ENCODE peak calls at places on chromosomes 6 and 20, in five cellular contexts. Q is IMR-90, I is endothelial cell of umbilical vein, Z is adrenal gland, B is GM12892. F is an unnamed sample.

GRCh38 chr20:9147553-9148024 is 78.7 kb downstream of the PLCB4 start:
- DNase-seq in Q (peak; percentile 73), I (no peak), Z (no peak), B (no peak), F (no peak)

GRCh38 chr6:137465378-137466009 is 28.7 kb downstream of the OLIG3 start:
- DNase-seq in Q (no peak), I (no peak), Z (no peak), B (no peak), F (no peak)

GRCh38 chr6:139149383-139149782 is 14.5 kb downstream of the HECA start:
- DNase-seq in Q (peak; percentile 35), I (no peak), Z (peak; percentile 22), B (no peak), F (no peak)

GRCh38 chr6:3405182-3405518 is 51.7 kb downstream of the SLC22A23 start:
- DNase-seq in Q (no peak), I (no peak), Z (no peak), B (no peak), F (no peak)

GRCh38 chr6:51398064-51398740 is 579.5 kb downstream of the TFAP2B start:
- DNase-seq in Q (no peak), I (no peak), Z (no peak), B (no peak), F (no peak)

GRCh38 chr6:34817337-34817910 is 25.5 kb downstream of the BLTP3A start:
- DNase-seq in Q (no peak), I (peak; percentile 11), Z (no peak), B (no peak), F (no peak)

GRCh38 chr6:12608016-12608860 is 108.3 kb upstream of the PHACTR1 start:
- DNase-seq in Q (peak; percentile 40), I (peak; percentile 64), Z (no peak), B (no peak), F (no peak)

GRCh38 chr20:44028868-44029847 is 114.5 kb downstream of the TOX2 start:
- DNase-seq in Q (no peak), I (no peak), Z (no peak), B (no peak), F (no peak)

GRCh38 chr6:57297505-57297904 is 19.9 kb upstream of the PRIM2 start:
- DNase-seq in Q (no peak), I (no peak), Z (no peak), B (no peak), F (no peak)

DNA sequence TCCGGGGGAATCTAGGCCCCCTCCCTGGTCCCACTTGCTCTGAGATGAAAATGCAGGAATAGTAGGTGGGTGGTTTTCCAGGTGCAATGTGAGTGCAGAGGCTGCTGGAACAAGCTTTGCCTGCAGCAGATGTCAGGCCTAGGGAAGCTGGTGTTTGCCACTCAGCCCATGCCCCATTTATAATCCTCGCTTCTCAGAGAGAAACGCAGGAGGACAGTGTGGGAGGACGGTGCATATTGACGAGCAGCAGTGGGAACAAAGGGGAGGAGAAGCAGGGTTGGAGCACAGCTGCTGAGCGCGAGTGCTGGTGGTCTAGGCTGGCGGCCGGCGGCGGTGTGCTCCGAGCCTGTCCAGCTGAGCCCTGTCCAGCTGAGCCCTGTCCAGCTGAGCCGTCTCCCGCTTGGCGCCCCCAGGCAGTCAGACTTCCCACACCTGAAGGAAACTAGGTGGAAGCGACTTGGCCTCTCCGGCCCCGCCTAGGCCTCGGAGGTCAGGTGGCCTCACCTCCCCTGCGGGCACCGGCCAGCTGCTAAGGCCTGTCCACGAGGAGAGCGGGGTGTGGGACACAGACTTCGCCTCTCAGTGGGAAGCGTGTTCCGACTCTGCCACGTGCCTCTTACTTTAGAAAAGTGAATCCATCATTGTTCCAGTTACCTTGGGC is 49.7 kb upstream of the FRMD1 start:
- DNase-seq in Q (no peak), I (no peak), Z (no peak), B (no peak), F (no peak)
- TF ChIP-seq POLR2A in Q (no peak), I (no peak), Z (no peak), B (no peak), F (no peak)

GRCh38 chr6:146913842-146914562 is 290.2 kb upstream of the STXBP5 start:
- DNase-seq in Q (peak; percentile 99), I (peak; percentile 98), Z (peak; percentile 91), B (no peak), F (peak; percentile 16)
- TF ChIP-seq POLR2A in Q (peak; percentile 81), I (no peak), Z (no peak), B (no peak), F (no peak)

GRCh38 chr20:57718490-57719009 is 8.7 kb upstream of the PMEPA1 start:
- DNase-seq in Q (peak; percentile 97), I (peak; percentile 97), Z (peak; percentile 99), B (peak; percentile 94), F (peak; percentile 94)
- TF ChIP-seq POLR2A in Q (no peak), I (no peak), Z (no peak), B (no peak), F (peak; percentile 25)

DNA sequence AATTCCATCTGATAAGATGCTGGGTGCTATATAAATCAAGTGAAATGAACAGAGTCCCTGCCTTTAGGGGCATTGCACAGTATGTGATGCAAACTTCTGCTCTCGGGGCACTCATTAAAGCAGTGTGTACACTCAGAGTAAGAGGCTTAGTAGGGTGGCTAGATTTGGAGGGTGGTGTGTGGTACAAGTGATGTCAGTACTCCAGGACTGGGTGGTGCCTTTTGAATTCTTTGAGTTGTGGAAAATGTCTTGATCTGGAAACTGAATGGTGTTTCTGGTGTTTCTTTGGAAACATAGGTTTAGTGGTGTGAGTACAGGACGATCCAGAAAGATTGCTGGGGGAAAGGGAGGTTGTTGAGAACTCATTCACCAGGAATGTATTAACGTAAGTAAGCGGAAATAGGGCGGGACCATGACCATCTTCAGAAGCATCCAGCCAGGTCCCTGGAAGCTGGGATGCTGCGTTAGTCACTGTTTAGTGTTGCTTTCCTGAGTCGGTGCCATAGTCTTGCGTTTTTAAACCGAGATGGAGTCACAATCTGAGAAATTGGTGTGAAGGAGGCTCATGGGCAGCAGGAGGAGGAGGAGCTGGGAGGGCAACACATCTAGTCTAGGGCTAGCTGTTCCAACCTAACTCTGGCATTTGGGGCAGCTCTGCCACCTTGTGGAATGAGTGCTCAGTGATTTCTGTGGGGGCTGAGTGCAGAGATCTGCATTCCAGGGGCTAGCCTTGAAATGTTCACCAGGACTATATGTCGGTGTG is 70.3 kb downstream of the SCAND1 start:
- DNase-seq in Q (peak; percentile 100), I (peak; percentile 88), Z (peak; percentile 82), B (no peak), F (peak; percentile 86)
- TF ChIP-seq POLR2A in Q (peak; percentile 76), I (peak; percentile 52), Z (no peak), B (no peak), F (no peak)

DNA sequence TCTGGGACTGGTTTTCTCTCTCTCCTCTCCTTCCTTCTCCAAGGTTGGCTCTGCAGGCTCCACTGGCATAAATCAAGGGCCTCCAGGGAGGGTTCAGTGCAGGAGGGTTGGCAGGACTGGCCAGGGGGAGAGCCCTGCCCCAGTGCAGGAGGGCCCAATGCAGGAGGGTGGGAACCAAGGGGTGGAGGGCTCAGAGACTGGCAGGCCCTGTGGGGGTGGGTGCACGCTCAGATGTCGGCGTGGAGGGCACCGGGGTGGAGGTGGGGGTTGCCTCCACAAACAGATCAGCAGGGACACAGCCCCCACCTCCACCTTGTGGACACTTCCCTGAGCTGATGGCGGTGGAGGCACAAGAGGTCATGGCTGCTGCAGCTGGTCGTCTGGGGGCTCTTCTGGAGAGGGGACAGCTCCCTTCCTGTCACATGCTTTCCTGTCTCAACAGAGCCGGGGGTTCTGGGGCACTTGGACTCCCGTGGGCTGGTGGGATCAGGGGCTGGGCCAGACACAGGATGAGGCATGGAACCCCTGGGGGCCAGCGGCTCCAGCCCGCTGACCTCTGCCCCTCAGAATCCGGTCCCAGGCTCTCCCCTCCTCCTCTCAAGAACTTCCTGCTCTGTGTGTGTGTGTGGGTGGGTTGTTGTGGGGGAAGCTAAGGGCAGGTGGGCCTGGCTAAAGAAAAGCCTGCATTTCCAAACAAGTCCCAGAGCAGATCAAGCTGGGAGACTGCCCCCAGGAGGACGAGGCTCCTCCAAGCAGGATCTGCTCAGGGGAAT is 2.7 kb upstream of the ABHD16B start:
- DNase-seq in Q (peak; percentile 59), I (peak; percentile 72), Z (peak; percentile 41), B (no peak), F (no peak)
- TF ChIP-seq POLR2A in Q (no peak), I (no peak), Z (no peak), B (no peak), F (no peak)

DNA sequence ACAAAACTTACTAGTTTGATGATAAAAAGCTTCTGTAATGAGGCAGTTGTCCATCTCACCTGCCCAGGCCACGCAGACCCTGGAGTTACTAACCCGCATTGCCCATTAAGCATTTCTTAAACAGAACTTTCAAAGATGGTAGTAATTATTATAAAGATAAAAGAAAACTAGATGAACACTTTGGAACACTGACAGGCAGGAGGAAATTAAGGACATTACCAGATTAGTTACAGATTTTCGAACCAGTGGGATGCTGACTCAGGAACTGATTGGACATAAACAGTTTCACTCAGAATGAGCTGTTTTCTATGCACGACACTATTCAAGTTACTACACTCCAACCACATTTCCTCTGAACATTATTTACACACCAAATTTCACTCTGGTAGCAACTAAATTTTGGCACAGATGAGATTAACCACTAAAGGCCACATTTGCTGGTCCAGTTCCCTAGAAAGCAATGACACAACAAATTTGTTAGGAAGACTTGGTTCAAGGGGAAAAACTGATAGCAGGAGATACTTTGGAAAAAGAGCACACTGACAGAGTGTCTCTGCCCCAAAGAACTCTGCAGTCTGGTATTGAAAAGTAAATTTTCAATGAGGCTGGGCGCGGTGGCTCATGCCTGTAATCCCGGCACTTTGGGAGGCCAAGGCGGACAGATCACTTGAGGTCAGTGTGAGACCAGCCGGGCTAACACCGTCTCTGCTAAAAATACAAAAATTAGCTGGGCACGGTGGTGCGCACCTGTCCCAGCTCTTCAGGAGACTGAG is 3.0 kb downstream of the ROMO1 start:
- DNase-seq in Q (peak; percentile 79), I (no peak), Z (no peak), B (no peak), F (no peak)
- TF ChIP-seq POLR2A in Q (no peak), I (no peak), Z (no peak), B (peak; percentile 55), F (no peak)

GRCh38 chr6:14477559-14477958 is 360.0 kb downstream of the CD83 start:
- DNase-seq in Q (no peak), I (no peak), Z (no peak), B (no peak), F (no peak)

GRCh38 chr6:14478396-14479225 is 361.0 kb downstream of the CD83 start:
- DNase-seq in Q (peak; percentile 49), I (no peak), Z (peak; percentile 32), B (no peak), F (no peak)

GRCh38 chr6:14474816-14475215 is 357.2 kb downstream of the CD83 start:
- DNase-seq in Q (no peak), I (no peak), Z (no peak), B (no peak), F (no peak)

GRCh38 chr6:14475306-14475705 is 357.7 kb downstream of the CD83 start:
- DNase-seq in Q (no peak), I (no peak), Z (no peak), B (no peak), F (no peak)

DNA sequence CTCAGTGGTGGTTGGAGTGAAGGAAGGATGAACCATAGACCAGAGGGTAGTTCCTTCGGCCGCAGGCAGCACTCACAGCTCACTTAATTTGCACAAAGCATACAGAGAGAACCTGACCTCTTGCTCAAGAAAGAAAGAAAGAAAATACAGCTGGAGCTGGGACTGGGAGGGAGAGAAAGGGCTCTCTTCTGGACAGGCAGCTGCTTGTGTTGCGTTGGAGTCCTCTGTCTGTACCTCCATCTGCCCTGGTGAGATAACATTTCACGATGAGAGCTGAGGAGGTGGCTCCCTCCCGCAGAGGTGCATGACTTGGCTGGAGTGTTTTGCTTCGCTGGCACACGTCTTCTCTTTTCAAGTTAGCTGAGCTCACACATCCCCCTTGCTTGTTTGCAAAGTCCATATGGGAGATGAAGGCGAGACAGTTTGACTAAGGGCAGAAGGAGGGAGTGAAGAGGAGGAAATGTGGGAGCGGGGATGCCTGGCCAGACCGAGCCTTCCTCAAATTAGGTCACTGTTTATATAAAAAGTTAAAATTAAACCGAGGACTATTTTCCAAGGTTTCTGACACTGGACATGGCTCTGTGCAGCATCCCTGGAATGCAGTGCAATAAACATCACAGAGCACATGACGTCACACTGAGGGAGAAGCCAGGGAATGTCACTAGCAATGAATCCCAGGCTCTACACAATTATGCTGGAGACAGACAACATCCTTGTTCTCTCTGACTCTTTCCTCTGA is 359.4 kb downstream of the CD83 start:
- DNase-seq in Q (peak; percentile 100), I (no peak), Z (peak; percentile 30), B (no peak), F (peak; percentile 34)
- TF ChIP-seq POLR2A in Q (peak; percentile 75), I (no peak), Z (no peak), B (no peak), F (no peak)

F was measured in tibial nerve.